ENCODE peak calls at places on chromosome 14, in five cellular contexts. C, Z, Y, F and I are unnamed samples.

GRCh38 chr14:67416810-67417209 is 4.8 kb upstream of the PLEK2 start:
- DNase-seq in Y (no peak), F (no peak), C (no peak), Z (no peak), I (no peak)

GRCh38 chr14:47155395-47155794 is 503.8 kb upstream of the RPL10L start:
- DNase-seq in Z (no peak), F (no peak), C (no peak), Y (no peak), I (no peak)

GRCh38 chr14:88842414-88842813 is 18.0 kb downstream of the TTC8 start:
- DNase-seq in C (no peak), F (no peak), Y (no peak), Z (no peak), I (no peak)

GRCh38 chr14:26925876-26926584 is 328.2 kb upstream of the NOVA1 start:
- DNase-seq in F (no peak), C (no peak), Y (no peak), Z (no peak), I (no peak)

GRCh38 chr14:90624228-90624627 is 192.0 kb downstream of the TTC7B start:
- DNase-seq in C (peak; percentile 39), F (no peak), Y (no peak), Z (no peak), I (peak; percentile 34)

GRCh38 chr14:79530555-79530954 is 680.7 kb downstream of the DIO2 start:
- DNase-seq in F (no peak), Y (no peak), Z (no peak), C (no peak), I (no peak)

GRCh38 chr14:28308727-28309126 is 457.9 kb upstream of the FOXG1 start:
- DNase-seq in Y (no peak), F (no peak), C (no peak), Z (no peak), I (peak; percentile 22)

GRCh38 chr14:36820901-36821300 is 159.2 kb downstream of the PAX9 start:
- DNase-seq in F (no peak), C (no peak), Y (no peak), Z (no peak), I (no peak)

GRCh38 chr14:101709962-101710891 is 51.3 kb upstream of the PPP2R5C start:
- DNase-seq in Z (no peak), Y (no peak), F (no peak), C (no peak), I (no peak)

GRCh38 chr14:34699873-34700621 is 14.3 kb downstream of the CFL2 start:
- DNase-seq in C (no peak), F (no peak), Z (no peak), Y (no peak), I (peak; percentile 53)

DNA sequence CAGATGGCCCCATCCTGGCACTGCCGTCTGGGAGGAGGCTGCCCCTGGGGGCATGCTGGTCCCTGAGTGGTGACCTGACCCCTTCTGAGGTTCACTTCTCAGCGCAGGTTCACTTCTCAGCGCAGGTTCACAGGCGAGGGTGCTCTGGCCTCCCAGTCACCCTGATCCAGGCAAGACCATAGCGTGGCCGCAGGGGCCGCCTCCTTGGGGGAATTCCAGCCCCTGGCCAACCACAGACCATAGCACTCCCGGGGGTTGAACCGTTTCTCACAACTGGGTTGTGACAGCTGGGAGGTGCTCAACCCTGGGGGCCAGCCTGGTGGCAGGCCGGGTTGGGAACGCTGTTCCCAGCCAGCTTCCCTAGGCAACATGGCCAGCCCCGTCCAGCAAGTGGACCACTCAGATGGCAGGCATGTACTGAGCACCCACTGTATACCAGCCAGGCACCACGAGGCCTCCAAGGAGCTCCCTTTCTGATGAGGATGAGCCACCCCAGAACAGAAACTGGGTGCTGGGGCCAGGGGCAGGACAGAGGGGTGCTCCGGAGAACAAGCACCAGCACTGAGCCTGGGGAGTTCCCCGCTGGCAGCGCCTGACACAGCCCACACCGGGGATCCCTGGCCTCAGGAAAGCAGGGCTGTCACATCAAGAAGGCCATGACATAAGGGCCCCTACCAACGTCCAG is 28.3 kb upstream of the ZFP36L1 start:
- DNase-seq in F (no peak), C (no peak), Y (no peak), Z (no peak), I (no peak)
- H3K27ac ChIP-seq in F (no peak overlapping the region), C (no peak overlapping the region), Y (no peak overlapping the region), Z (no peak overlapping the region), I (no peak overlapping the region)

DNA sequence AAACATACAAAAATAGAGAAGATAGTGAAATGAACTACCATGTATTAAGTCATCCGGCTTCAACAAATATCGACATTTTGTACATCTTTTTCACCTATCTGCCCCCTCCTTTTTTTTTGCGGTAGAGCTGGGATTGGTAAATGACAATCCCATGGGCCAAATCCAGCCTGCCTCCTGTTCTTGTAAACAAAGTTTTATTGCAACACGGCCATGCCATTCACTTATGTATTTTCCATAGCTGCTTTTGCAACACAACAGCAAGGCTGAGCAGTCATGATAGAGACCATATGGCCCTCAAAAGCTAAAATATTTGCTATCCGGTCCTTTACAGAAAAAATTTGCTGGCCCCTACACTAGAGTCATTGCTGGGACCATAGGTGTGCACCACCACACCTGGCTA is 58.1 kb upstream of the PLEKHG3 start:
- DNase-seq in Z (no peak), F (no peak), C (no peak), Y (no peak), I (no peak)
- H3K27ac ChIP-seq in Z (peak overlapping the region; percentile 73), F (no peak overlapping the region), C (peak overlapping the region; percentile 77), Y (peak overlapping the region; percentile 20), I (no peak overlapping the region)

GRCh38 chr14:25837431-25837950 is 760.3 kb downstream of the NOVA1 start:
- DNase-seq in F (no peak), Z (no peak), C (no peak), Y (no peak), I (no peak)
- H3K27ac ChIP-seq in F (no peak overlapping the region), Z (no peak overlapping the region), C (no peak overlapping the region), Y (no peak overlapping the region), I (no peak overlapping the region)

DNA sequence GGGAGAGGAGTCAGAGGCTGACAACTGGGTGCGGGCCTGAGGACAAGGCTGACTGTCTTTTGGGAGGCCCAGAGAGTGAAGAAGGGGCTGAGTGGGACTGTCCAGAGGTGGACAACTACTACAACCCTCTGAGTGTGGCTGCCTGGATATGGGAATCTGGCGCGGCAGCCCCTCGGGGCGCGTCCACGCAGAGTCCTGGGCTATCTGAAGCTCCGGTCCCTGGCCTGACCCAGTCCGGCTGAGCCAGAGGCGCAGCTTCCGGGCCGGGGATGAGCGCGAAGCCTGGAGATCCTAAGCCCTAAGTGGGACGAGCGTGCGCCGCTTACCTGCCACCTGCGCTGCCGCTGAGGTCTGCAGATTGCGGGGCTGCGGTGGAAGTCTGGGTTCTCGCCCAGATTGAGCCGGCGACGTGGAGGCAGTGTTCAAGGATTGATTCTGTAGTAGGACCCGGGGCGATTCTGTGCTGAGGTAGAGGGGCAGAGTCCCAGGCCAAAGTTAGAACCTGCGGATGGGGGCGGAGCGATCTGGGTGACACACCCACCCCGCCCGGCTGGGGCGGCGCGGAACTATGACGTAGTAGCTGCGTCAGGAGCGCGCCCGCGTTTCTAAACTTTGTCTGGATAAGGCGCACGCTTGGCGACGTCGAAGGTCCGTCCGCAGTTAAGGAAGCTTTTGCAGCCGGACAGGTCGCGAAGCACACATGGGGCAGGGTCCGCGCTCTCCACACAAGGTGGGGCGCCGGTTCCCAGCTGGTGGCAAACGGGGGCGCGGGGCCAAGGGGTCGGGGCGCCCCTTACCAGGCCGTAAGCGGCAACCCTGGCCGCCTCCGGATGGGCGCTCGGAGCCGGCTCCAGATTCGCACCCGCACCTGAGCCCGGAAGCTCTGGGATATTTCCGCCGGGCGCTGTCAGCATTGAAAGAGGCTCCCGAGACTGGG is at the start of the genes DHRS1 and NOP9:
- DNase-seq in Z (peak; percentile 96), C (peak; percentile 91), F (peak; percentile 99), Y (peak; percentile 96), I (peak; percentile 57)
- H3K27ac ChIP-seq in Z (peak within 1 kb of the TSS; percentile 88), C (peak within 1 kb of the TSS; percentile 83), F (no peak within 1 kb of the TSS), Y (peak within 1 kb of the TSS; percentile 30), I (peak within 1 kb of the TSS; percentile 98)

GRCh38 chr14:100403802-100404201 is 80.7 kb downstream of the SLC25A47 start:
- DNase-seq in Y (no peak), F (no peak), C (no peak), Z (no peak), I (no peak)

GRCh38 chr14:100405752-100406455 is 82.8 kb downstream of the SLC25A47 start:
- DNase-seq in C (no peak), Z (no peak), Y (no peak), F (no peak), I (no peak)

GRCh38 chr14:100402631-100403030 is 79.5 kb downstream of the SLC25A47 start:
- DNase-seq in F (no peak), C (no peak), Y (no peak), Z (no peak), I (no peak)

GRCh38 chr14:100406505-100407131 is 83.5 kb downstream of the SLC25A47 start:
- DNase-seq in F (no peak), Z (no peak), Y (no peak), C (no peak), I (no peak)

DNA sequence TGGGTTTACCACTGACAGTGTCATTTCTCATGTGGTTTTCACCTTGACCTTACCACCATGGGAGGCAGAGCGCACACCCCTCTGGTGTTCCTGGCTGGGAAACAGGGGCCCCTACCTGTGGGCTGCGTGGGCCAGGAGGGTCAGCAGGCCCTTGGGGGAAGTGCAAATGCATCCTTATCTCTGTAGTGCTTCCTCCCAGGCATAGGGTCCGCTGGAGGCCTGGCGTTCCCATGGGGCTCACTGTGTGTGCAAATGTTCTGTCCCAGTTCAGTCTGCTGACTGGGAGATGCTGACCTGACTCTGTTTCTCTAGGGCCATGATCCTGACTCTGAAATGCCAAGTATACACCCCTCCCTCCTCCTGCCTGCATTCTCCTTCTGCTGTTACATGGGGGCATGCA is 81.3 kb downstream of the SLC25A47 start:
- DNase-seq in C (no peak), Z (no peak), Y (no peak), F (no peak), I (no peak)
- H3K27ac ChIP-seq in C (no peak overlapping the region), Z (no peak overlapping the region), Y (no peak overlapping the region), F (no peak overlapping the region), I (no peak overlapping the region)

DNA sequence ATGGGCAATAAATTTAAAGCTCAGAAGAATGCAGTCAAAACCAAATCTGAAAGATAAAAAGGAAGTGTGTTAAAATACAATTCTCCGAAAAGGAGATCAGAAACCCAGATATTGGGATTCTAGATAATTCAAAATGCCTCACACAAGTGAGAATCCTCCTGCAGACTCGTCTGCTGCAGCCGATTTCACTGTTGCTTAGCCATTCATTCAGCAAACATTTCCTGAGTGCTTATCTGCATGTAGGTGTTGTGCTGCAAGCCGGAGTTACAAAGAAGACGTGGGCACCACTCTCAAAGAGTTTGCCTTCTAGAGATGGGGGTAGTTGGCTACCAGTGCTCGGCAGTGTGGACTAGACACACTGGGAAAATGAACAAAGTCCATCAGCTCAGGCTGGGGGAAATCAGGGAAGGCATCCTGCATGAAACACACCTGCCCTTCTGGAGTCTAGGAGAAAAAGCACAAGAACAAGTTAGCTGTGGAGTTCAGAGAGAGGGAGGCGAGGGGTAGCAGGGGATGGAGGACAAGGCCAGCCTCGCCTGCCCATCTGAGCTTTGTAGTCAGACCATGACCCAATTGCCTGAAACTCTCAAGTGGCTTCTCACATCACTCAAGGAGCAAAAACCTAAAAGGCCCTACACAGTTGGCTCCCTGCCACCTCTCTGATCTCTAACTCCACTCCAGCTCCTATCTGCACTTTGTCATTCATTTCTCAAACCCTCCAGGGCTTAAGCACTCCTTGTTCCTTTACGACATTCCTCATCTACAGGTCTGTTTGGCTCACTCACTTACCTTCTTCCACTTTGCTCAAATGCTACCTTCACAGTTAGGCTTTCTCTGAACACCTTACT is 310.0 kb upstream of the DDHD1 start:
- DNase-seq in Y (no peak), F (no peak), Z (no peak), C (no peak), I (no peak)
- H3K27ac ChIP-seq in Y (no peak overlapping the region), F (no peak overlapping the region), Z (no peak overlapping the region), C (no peak overlapping the region), I (no peak overlapping the region)